ENCODE peak calls at places on chromosome 22, in nine cellular contexts. F is MM.1S, R is Karpas-422, N is GM23338, P is fibroblast of lung, L is IMR-90, O is GM23248, U is PC-3, W is HCT116. M is an unnamed sample. For H4K20me1, the result is how much of the 10 kb centered on the place peaks cover.

GRCh38 chr22:38860291-38861169 is 11.5 kb downstream of the CBX6 start:
- DNase-seq in R (peak), P (no peak), F (no peak), L (no peak), N (peak), W (no peak), U (no peak), O (no peak), M (no peak)

GRCh38 chr22:46031561-46031960 is 54.6 kb upstream of the WNT7B start:
- DNase-seq in N (peak), W (no peak), O (no peak), L (no peak), P (no peak), U (no peak), R (no peak), F (no peak), M (no peak)

GRCh38 chr22:38051900-38052862 is 5.0 kb upstream of the PICK1 start:
- DNase-seq in U (peak), F (peak), L (peak), W (peak), R (peak), N (peak), P (peak), O (peak), M (peak)

GRCh38 chr22:26479043-26479791 is 4.4 kb downstream of the HPS4 start:
- DNase-seq in O (no peak), L (no peak), R (peak), W (no peak), U (no peak), F (no peak), N (no peak), P (no peak), M (no peak)

GRCh38 chr22:39364646-39365405 is 15.0 kb downstream of the SYNGR1 start:
- DNase-seq in O (peak), P (peak), N (no peak), R (no peak), F (no peak), U (no peak), L (no peak), W (no peak), M (no peak)

GRCh38 chr22:37732699-37733607 is 36.1 kb downstream of the TRIOBP start:
- DNase-seq in W (no peak), N (no peak), L (no peak), O (no peak), P (no peak), F (no peak), U (no peak), R (no peak), M (no peak)

GRCh38 chr22:21032037-21032842 is at the start of gene SLC7A4:
- DNase-seq in L (no peak), F (no peak), W (no peak), R (no peak), U (no peak), O (no peak), P (no peak), N (peak), M (peak)

GRCh38 chr22:43131773-43132501 is 11.3 kb downstream of the MCAT start:
- DNase-seq in O (no peak), U (no peak), W (no peak), R (no peak), L (no peak), P (no peak), N (no peak), F (no peak), M (no peak)

GRCh38 chr22:40791241-40791640 is 27.9 kb downstream of the SLC25A17 start:
- DNase-seq in F (no peak), U (no peak), P (peak), W (no peak), O (no peak), L (no peak), R (no peak), N (peak), M (no peak)

GRCh38 chr22:50304528-50305392 is 2.7 kb downstream of the PLXNB2 start:
- DNase-seq in N (no peak), O (peak), U (peak), W (no peak), P (peak), L (no peak), F (no peak), R (no peak), M (peak)

GRCh38 chr22:50601669-50602337 is 1.2 kb downstream of the MAPK8IP2 start:
- DNase-seq in F (no peak), U (no peak), P (no peak), N (no peak), R (no peak), O (peak), L (no peak), W (no peak), M (no peak)

GRCh38 chr22:49971232-49972162 is 10.9 kb downstream of the PIM3 start:
- DNase-seq in U (peak), N (peak), W (no peak), L (no peak), O (peak), F (peak), R (peak), P (peak), M (peak)

GRCh38 chr22:38706101-38706884 is 549 bp downstream of the GTPBP1 start:
- DNase-seq in W (no peak), P (peak), F (peak), N (peak), U (no peak), R (peak), O (peak), L (peak), M (peak)

GRCh38 chr22:44665115-44665514 is 36.9 kb upstream of the PRR5 start:
- DNase-seq in P (no peak), N (peak), L (no peak), F (no peak), O (no peak), U (no peak), R (no peak), W (no peak), M (no peak)

DNA sequence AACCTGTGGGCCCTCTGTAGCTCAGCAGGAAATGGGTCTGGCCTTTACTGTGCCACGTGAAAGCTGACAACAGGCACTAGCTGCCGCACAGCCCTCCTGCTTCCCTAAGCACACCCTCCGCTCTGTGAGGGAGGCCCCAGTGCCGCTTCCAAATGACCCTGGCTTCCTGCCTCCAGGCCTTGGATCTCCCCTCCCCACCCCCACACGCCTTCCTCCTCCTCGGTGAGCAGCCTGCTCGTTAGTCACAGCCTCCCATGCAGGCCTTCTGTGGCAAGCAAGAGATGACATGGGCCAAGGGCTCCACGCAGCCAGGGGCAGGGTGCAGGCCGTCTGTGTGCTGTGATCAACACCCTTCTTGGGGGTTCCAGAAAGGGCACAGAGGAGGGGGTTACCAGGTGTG is 15.3 kb upstream of the RASL10A start:
- DNase-seq in N (no peak), P (peak), R (no peak), F (no peak), O (no peak), L (peak), W (no peak), U (no peak), M (no peak)
- H4K20me1 ChIP-seq in N (under half), P (under half), R (under half), F (under half), O (under half), L (under half), W (under half), U (under half), M (under half)

GRCh38 chr22:29947410-29948387 is 64.7 kb downstream of the MTMR3 start:
- DNase-seq in L (peak), P (peak), R (no peak), N (no peak), F (no peak), O (peak), U (no peak), W (no peak), M (no peak)
- H4K20me1 ChIP-seq in L (half or more), P (under half), R (under half), N (under half), F (under half), O (under half), U (under half), W (under half), M (half or more)

GRCh38 chr22:30317778-30318177 is 9.0 kb downstream of the TBC1D10A start:
- DNase-seq in R (no peak), L (no peak), N (no peak), F (no peak), U (no peak), O (no peak), P (no peak), W (no peak), M (no peak)
- H4K20me1 ChIP-seq in R (under half), L (half or more), N (under half), F (under half), U (under half), O (under half), P (under half), W (under half), M (under half)

DNA sequence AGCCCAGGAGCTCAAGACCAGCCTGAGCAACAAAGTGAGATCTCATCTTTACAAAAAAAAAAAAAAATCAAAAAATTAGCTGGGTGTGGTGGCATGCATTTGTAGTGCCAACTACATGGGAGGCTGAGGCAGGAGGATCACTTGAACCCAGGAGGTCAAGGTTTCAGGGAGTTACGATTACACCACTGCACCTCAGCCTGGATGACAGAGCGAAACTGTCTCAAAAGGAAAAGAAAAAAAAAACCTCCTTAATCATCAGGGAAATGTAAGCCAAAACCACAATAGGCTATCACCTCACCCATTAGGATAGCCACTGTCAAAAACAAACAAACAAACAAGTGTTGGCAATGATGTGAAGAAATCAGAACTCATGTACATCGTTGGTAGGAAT is 13.4 kb downstream of the DGCR2 start:
- DNase-seq in F (no peak), L (no peak), O (no peak), W (no peak), N (no peak), U (no peak), P (no peak), R (no peak), M (no peak)
- H4K20me1 ChIP-seq in F (half or more), L (half or more), O (under half), W (under half), N (half or more), U (under half), P (under half), R (under half), M (half or more)

GRCh38 chr22:19423906-19424500 is 7.5 kb downstream of the HIRA start:
- DNase-seq in N (no peak), F (no peak), O (no peak), L (no peak), P (no peak), W (no peak), U (no peak), R (no peak), M (no peak)
- H4K20me1 ChIP-seq in N (half or more), F (under half), O (under half), L (half or more), P (under half), W (under half), U (under half), R (under half), M (half or more)

DNA sequence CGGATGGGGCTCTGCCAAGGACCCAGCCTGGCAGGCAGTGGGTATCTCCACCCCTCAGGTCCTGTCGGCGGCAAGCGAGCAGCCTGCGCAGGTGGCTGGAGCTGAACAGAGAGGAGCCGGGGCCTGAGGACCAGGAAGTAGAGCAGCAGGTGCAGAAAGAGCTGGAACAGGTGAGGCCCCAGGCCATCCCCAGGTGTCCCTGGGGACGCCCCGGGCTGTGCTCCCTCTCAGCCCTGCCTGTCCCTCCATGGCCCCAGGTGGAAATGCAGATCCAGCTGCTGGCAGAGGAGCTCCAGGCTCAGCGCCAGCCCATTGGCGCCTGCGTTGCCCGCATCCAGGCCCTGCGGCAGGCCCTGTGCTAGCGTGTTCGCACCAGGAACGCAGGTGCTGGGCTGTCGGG is 44.0 kb downstream of the PISD start:
- DNase-seq in W (no peak), N (no peak), U (no peak), R (no peak), O (no peak), P (no peak), F (no peak), L (no peak), M (no peak)
- H4K20me1 ChIP-seq in W (under half), N (under half), U (under half), R (under half), O (under half), P (under half), F (under half), L (under half), M (under half)

DNA sequence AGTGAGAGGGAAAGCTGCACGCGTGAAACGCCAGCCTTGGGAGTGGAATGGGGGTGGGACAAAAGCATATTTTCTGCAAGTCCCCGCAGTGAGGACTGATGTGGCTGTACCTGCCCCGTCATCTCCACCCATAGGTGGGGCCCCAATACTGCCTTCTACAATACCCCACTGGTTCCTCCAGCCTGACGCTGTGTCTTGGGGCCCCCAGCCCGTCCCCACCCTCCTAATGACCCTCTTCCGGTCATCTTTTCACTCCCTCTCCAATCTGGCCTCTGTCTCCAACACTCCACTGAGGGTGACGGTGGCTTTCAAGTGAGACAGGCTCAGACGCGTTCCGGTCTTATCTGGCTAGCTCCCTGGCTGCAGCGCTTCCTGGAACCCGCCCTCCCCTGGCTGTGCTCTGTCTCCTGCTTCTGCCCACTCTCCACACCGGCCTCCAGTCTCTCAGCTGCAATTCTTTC is 104.2 kb downstream of the MICAL3 start:
- DNase-seq in P (peak), U (no peak), O (no peak), N (peak), W (no peak), R (no peak), F (no peak), L (peak), M (peak)
- H4K20me1 ChIP-seq in P (under half), U (under half), O (under half), N (under half), W (under half), R (under half), F (under half), L (half or more), M (under half)

GRCh38 chr22:31607696-31608095 is 54.3 kb downstream of the PISD start:
- DNase-seq in U (no peak), P (no peak), L (no peak), R (no peak), W (no peak), N (no peak), O (no peak), F (no peak), M (no peak)
- H4K20me1 ChIP-seq in U (under half), P (under half), L (under half), R (under half), W (under half), N (under half), O (under half), F (under half), M (under half)

GRCh38 chr22:47207846-47208554 is 445.6 kb downstream of the TBC1D22A start:
- DNase-seq in F (peak), U (no peak), P (no peak), N (no peak), O (no peak), W (no peak), R (no peak), L (no peak), M (no peak)

GRCh38 chr22:47209077-47209514 is 446.6 kb downstream of the TBC1D22A start:
- DNase-seq in R (no peak), P (no peak), L (peak), U (no peak), O (no peak), F (no peak), W (no peak), N (no peak), M (no peak)

GRCh38 chr22:47210112-47210657 is 447.7 kb downstream of the TBC1D22A start:
- DNase-seq in U (no peak), N (no peak), O (no peak), L (no peak), R (no peak), P (no peak), F (no peak), W (no peak), M (no peak)

GRCh38 chr22:47209547-47210023 is 447.1 kb downstream of the TBC1D22A start:
- DNase-seq in F (no peak), N (no peak), R (no peak), L (no peak), W (no peak), U (no peak), O (no peak), P (no peak), M (no peak)

DNA sequence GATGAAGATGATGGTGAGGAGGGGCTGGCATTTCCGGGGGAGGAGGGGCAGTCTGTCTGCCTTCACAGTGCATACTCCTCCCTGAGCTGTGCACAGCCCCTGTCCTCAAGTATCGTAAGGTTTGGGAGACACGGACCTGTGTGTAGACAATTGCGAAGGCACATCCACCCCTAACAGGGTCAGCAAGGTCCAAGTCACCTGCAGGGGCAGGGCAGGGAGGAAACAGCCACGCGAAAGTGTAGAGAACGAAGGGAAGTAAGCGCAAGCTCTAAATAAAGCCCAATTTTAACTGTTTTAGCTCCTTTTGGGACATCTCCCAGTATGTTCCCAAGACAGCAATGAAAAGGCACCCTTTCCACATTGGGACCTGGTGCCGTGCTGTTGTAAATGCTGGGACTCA is 448.2 kb downstream of the TBC1D22A start:
- DNase-seq in L (no peak), W (no peak), N (no peak), P (no peak), O (no peak), F (no peak), R (no peak), U (no peak), M (no peak)
- H4K20me1 ChIP-seq in L (under half), W (under half), N (under half), P (under half), O (under half), F (under half), R (under half), U (under half), M (under half)

DNA sequence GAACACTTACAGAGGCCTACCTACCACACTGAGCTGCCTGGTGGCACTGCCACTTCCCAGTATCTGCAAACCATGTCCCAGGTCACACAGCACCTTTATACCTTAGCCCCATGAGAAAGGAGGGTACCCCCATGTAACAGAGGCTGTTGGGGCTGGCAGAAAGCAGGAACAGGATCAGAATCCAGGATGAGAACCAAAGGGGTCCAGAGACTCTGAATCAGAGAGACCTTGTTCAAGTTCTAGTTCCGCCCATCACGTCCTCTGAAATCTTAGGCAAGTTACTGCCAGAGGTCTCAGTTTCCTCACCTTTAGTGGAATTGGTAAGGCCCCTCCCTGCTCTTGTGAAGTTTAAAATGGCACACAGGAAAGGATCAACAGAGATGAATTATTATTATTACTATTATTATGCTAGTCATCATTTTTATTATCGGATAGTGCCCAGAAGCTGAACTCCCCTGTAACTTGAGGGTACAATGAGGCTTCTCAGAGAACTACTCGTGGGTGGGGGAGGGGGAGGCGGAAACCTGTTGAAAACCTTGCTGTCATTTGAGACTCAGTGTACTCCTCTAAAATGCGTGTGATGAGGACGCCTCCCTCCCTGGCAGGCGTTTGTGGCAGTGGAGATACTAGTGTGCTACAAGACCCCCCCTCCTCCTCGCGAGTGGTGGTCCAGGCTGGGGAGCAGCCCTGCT is 9.3 kb downstream of the SELENOM start:
- DNase-seq in O (no peak), P (no peak), R (no peak), L (no peak), F (no peak), U (no peak), N (peak), W (no peak), M (no peak)
- H4K20me1 ChIP-seq in O (under half), P (under half), R (under half), L (under half), F (under half), U (under half), N (under half), W (under half), M (under half)

M was measured in hepatocyte.